ENCODE peak calls at places on chromosomes 5 and 9, in four cellular contexts. A is fibroblast of lung, E is HEK293T, U is AG04450. W is an unnamed sample.
A peak's percentile ranks its signal among the peaks of the same experiment; 100 is the strongest.

GRCh38 chr5:132260051-132260450 is 2.6 kb downstream of the PDLIM4 start:
- DNase-seq in A (peak; percentile 33), E (no peak), U (no peak), W (no peak)

GRCh38 chr9:34457266-34458012 is 931 bp downstream of the FAM219A start:
- DNase-seq in A (peak; percentile 63), E (peak; percentile 66), U (no peak), W (no peak)

GRCh38 chr9:35516481-35516880 is 26.6 kb downstream of the RUSC2 start:
- DNase-seq in A (peak; percentile 50), E (no peak), U (no peak), W (no peak)

GRCh38 chr5:144076521-144077083 is 93.9 kb downstream of the YIPF5 start:
- DNase-seq in A (no peak), E (no peak), U (no peak), W (no peak)

GRCh38 chr9:86181379-86182315 is 77.8 kb downstream of the C9orf153 start:
- DNase-seq in A (no peak), E (no peak), U (no peak), W (no peak)

GRCh38 chr9:104868687-104869404 is 59.1 kb downstream of the ABCA1 start:
- DNase-seq in A (peak; percentile 92), E (peak; percentile 78), U (peak; percentile 78), W (no peak)

GRCh38 chr5:2872676-2873075 is 121.2 kb upstream of the IRX2 start:
- DNase-seq in A (no peak), E (no peak), U (no peak), W (no peak)

GRCh38 chr5:13566903-13567339 is 377.6 kb downstream of the DNAH5 start:
- DNase-seq in A (peak; percentile 0), E (no peak), U (no peak), W (no peak)

GRCh38 chr5:168147536-168148460 is 143.6 kb upstream of the WWC1 start:
- DNase-seq in A (no peak), E (no peak), U (no peak), W (no peak)

W was measured in LNCaP clone FGC.